ENCODE peak calls at places on chromosomes 16 and 17, in eight cellular contexts. O, Q, X, D, B, U, A and Z are unnamed samples.

GRCh38 chr17:82909322-82909904 is 69.6 kb upstream of the ZNF750 start:
- DNase-seq in O (no peak), Q (no peak), X (no peak), D (peak; percentile 6), B (no peak), U (no peak), A (no peak), Z (no peak)

GRCh38 chr16:11613381-11614303 is 26.9 kb upstream of the LITAF start:
- DNase-seq in O (no peak), Q (no peak), X (no peak), D (no peak), B (peak; percentile 68), U (peak; percentile 18), A (no peak), Z (peak; percentile 89)

GRCh38 chr17:77280304-77280910 is 139.6 kb downstream of the SEC14L1 start:
- DNase-seq in O (no peak), Q (no peak), X (no peak), D (no peak), B (no peak), U (peak; percentile 89), A (peak; percentile 47), Z (no peak)

GRCh38 chr16:88839026-88839529 is 17.7 kb downstream of the GALNS start:
- DNase-seq in O (no peak), Q (no peak), X (no peak), D (no peak), B (no peak), U (no peak), A (no peak), Z (no peak)

GRCh38 chr16:71845639-71846431 is at the start of gene ATXN1L:
- DNase-seq in O (peak; percentile 94), Q (peak; percentile 88), X (peak; percentile 95), D (peak; percentile 88), B (peak; percentile 95), U (peak; percentile 92), A (peak; percentile 97), Z (peak; percentile 90)

GRCh38 chr16:868386-868755 is 67.8 kb upstream of the GNG13 start:
- DNase-seq in O (no peak), Q (no peak), X (no peak), D (no peak), B (no peak), U (no peak), A (no peak), Z (no peak)

GRCh38 chr16:72092832-72093447 is 480 bp downstream of the TXNL4B start:
- DNase-seq in O (peak; percentile 17), Q (no peak), X (no peak), D (no peak), B (no peak), U (peak; percentile 82), A (peak; percentile 75), Z (peak; percentile 57)

GRCh38 chr16:28863929-28864886 is 565 bp downstream of the SH2B1 start:
- DNase-seq in O (peak; percentile 30), Q (no peak), X (no peak), D (no peak), B (no peak), U (peak; percentile 46), A (peak; percentile 28), Z (no peak)

GRCh38 chr17:50948711-50949110 is 82.6 kb upstream of the TOB1 start:
- DNase-seq in O (no peak), Q (no peak), X (no peak), D (no peak), B (no peak), U (no peak), A (no peak), Z (no peak)

GRCh38 chr17:9018731-9019130 is 2.6 kb upstream of the NTN1 start:
- DNase-seq in O (no peak), Q (no peak), X (no peak), D (no peak), B (no peak), U (no peak), A (no peak), Z (no peak)